ENCODE peak calls at places on chromosomes 4 and X, in four cellular contexts. I is A673; W is AG09319; X is CD8-positive, alpha-beta T cell. S is an unnamed sample.

GRCh38 chr4:18556402-18556801 is 534.8 kb upstream of the LCORL start:
- DNase-seq in I (no peak), W (no peak), X (no peak), S (no peak)

GRCh38 chr4:126541820-126542219 is 1090.9 kb upstream of the INTU start:
- DNase-seq in I (peak; percentile 22), W (no peak), X (no peak), S (no peak)

GRCh38 chr4:4575284-4576211 is 33.7 kb upstream of the STX18 start:
- DNase-seq in I (peak; percentile 65), W (no peak), X (peak; percentile 18), S (no peak)

GRCh38 chr4:180197471-180197870 is 2045.7 kb upstream of the TENM3 start:
- DNase-seq in I (no peak), W (no peak), X (no peak), S (no peak)

GRCh38 chr4:65023877-65024670 is 614.8 kb upstream of the TECRL start:
- DNase-seq in I (no peak), W (no peak), X (no peak), S (no peak)

GRCh38 chrX:101750744-101751143 is 91.1 kb upstream of the ARMCX2 start:
- DNase-seq in I (no peak), W (no peak), X (no peak), S (no peak)

GRCh38 chr4:1084796-1085403 is 28.5 kb downstream of the RNF212 start:
- DNase-seq in I (no peak), W (no peak), X (no peak), S (no peak)

GRCh38 chr4:143700420-143701352 is at the start of gene FREM3:
- DNase-seq in I (no peak), W (no peak), X (no peak), S (no peak)

GRCh38 chrX:2967584-2967983 is 38.4 kb upstream of the ARSD start:
- DNase-seq in I (no peak), W (no peak), X (no peak), S (no peak)

GRCh38 chrX:150062292-150063137 is 124.2 kb upstream of the EOLA2 start:
- DNase-seq in I (peak; percentile 82), W (peak; percentile 25), X (no peak), S (peak; percentile 64)

GRCh38 chr4:60744767-60745166 is 455.4 kb upstream of the ADGRL3 start:
- DNase-seq in I (no peak), W (no peak), X (no peak), S (no peak)

GRCh38 chrX:40291553-40291952 is 193.8 kb upstream of the BCOR start:
- DNase-seq in I (no peak), W (no peak), X (no peak), S (no peak)

GRCh38 chrX:38214551-38214950 is 6.1 kb downstream of the SRPX start:
- DNase-seq in I (no peak), W (no peak), X (no peak), S (no peak)

GRCh38 chrX:3134316-3134715 is 93.0 kb downstream of the ARSF start:
- DNase-seq in I (no peak), W (no peak), X (no peak), S (no peak)

GRCh38 chr4:62487016-62487415 is 1286.9 kb downstream of the ADGRL3 start:
- DNase-seq in I (no peak), W (no peak), X (no peak), S (no peak)

GRCh38 chr4:128483816-128484215 is 196.2 kb upstream of the PGRMC2 start:
- DNase-seq in I (no peak), W (peak; percentile 46), X (no peak), S (peak; percentile 21)

GRCh38 chrX:23185951-23186350 is 148.7 kb upstream of the PTCHD1 start:
- DNase-seq in I (no peak), W (no peak), X (no peak), S (no peak)

GRCh38 chr4:179867300-179867878 is 2375.8 kb upstream of the TENM3 start:
- DNase-seq in I (peak; percentile 84), W (no peak), X (no peak), S (no peak)

GRCh38 chrX:104318330-104319009 is 63.7 kb upstream of the ESX1 start:
- DNase-seq in I (no peak), W (no peak), X (no peak), S (no peak)

GRCh38 chr4:166045457-166045856 is 172.4 kb downstream of the TLL1 start:
- DNase-seq in I (no peak), W (no peak), X (no peak), S (no peak)

GRCh38 chr4:16197842-16198241 is 28.4 kb downstream of the TAPT1 start:
- DNase-seq in I (peak; percentile 45), W (no peak), X (no peak), S (no peak)

GRCh38 chrX:48927125-48927524 is 8.3 kb upstream of the PIM2 start:
- DNase-seq in I (no peak), W (no peak), X (no peak), S (no peak)

GRCh38 chr4:7068279-7068842 is 497 bp upstream of the GRPEL1 start:
- DNase-seq in I (no peak), W (no peak), X (no peak), S (no peak)

GRCh38 chr4:143036443-143036842 is 148.3 kb upstream of the USP38 start:
- DNase-seq in I (no peak), W (no peak), X (no peak), S (no peak)

GRCh38 chr4:168451744-168452394 is 28.4 kb downstream of the DDX60L start:
- DNase-seq in I (peak; percentile 19), W (no peak), X (no peak), S (no peak)

GRCh38 chrX:39832211-39832610 is 265.5 kb downstream of the BCOR start:
- DNase-seq in I (no peak), W (no peak), X (no peak), S (no peak)

GRCh38 chr4:113540859-113541258 is 220.7 kb downstream of the CAMK2D start:
- DNase-seq in I (no peak), W (no peak), X (no peak), S (no peak)

GRCh38 chr4:174398728-174399127 is 115.0 kb downstream of the CEP44 start:
- DNase-seq in I (no peak), W (peak; percentile 4), X (no peak), S (peak; percentile 14)

GRCh38 chr4:87977521-87978278 is 2.2 kb downstream of the SPP1 start:
- DNase-seq in I (no peak), W (no peak), X (no peak), S (no peak)

GRCh38 chr4:87973283-87974169 is 2.0 kb upstream of the SPP1 start:
- DNase-seq in I (peak; percentile 63), W (peak; percentile 10), X (no peak), S (peak; percentile 60)

GRCh38 chr4:87978656-87979055 is 3.1 kb downstream of the SPP1 start:
- DNase-seq in I (no peak), W (no peak), X (no peak), S (no peak)

GRCh38 chr4:87974856-87975462 is 555 bp upstream of the SPP1 start:
- DNase-seq in I (no peak), W (no peak), X (no peak), S (no peak)

DNA sequence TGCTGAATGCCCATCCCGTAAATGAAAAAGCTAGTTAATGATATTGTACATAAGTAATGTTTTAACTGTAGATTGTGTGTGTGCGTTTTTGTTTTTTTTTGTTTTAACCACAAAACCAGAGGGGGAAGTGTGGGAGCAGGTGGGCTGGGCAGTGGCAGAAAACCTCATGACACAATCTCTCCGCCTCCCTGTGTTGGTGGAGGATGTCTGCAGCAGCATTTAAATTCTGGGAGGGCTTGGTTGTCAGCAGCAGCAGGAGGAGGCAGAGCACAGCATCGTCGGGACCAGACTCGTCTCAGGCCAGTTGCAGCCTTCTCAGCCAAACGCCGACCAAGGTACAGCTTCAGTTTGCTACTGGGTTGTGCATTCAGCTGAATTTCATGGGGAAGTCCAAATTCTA is at the start of gene SPP1:
- DNase-seq in I (no peak), W (no peak), X (no peak), S (no peak)
- TF ChIP-seq CTCF in I (no peak), W (no peak), X (no peak), S (peak; percentile 13)

GRCh38 chr4:154781983-154782293 is 866 bp downstream of the RBM46 start:
- DNase-seq in I (no peak), W (no peak), X (no peak), S (no peak)

GRCh38 chr4:154781126-154781982 is at the start of gene RBM46:
- DNase-seq in I (no peak), W (no peak), X (no peak), S (no peak)

GRCh38 chr4:154779362-154779947 is 1.6 kb upstream of the RBM46 start:
- DNase-seq in I (peak; percentile 46), W (no peak), X (no peak), S (peak; percentile 5)
- TF ChIP-seq CTCF in I (peak; percentile 70), W (peak; percentile 59), X (peak; percentile 18), S (peak; percentile 50)

GRCh38 chr4:133151681-133152329 is 2.7 kb downstream of the PCDH10 start:
- DNase-seq in I (peak; percentile 62), W (no peak), X (no peak), S (no peak)
- TF ChIP-seq CTCF in I (peak; percentile 56), W (no peak), X (no peak), S (peak; percentile 1)

GRCh38 chr4:123390846-123391456 is 5.6 kb upstream of the SPRY1 start:
- DNase-seq in I (peak; percentile 55), W (no peak), X (no peak), S (no peak)
- TF ChIP-seq CTCF in I (peak; percentile 70), W (peak; percentile 47), X (peak; percentile 76), S (peak; percentile 47)

GRCh38 chr4:2962099-2962455 is 1.1 kb downstream of the NOP14 start:
- DNase-seq in I (peak; percentile 58), W (no peak), X (no peak), S (no peak)

GRCh38 chr4:2962614-2963184 is 507 bp downstream of the NOP14 start:
- DNase-seq in I (no peak), W (no peak), X (no peak), S (no peak)

GRCh38 chr4:2965262-2965661 is 1.9 kb downstream of the GRK4 start:
- DNase-seq in I (no peak), W (no peak), X (no peak), S (no peak)

GRCh38 chr4:2964077-2964471 is 703 bp downstream of the GRK4 start:
- DNase-seq in I (no peak), W (no peak), X (no peak), S (no peak)

DNA sequence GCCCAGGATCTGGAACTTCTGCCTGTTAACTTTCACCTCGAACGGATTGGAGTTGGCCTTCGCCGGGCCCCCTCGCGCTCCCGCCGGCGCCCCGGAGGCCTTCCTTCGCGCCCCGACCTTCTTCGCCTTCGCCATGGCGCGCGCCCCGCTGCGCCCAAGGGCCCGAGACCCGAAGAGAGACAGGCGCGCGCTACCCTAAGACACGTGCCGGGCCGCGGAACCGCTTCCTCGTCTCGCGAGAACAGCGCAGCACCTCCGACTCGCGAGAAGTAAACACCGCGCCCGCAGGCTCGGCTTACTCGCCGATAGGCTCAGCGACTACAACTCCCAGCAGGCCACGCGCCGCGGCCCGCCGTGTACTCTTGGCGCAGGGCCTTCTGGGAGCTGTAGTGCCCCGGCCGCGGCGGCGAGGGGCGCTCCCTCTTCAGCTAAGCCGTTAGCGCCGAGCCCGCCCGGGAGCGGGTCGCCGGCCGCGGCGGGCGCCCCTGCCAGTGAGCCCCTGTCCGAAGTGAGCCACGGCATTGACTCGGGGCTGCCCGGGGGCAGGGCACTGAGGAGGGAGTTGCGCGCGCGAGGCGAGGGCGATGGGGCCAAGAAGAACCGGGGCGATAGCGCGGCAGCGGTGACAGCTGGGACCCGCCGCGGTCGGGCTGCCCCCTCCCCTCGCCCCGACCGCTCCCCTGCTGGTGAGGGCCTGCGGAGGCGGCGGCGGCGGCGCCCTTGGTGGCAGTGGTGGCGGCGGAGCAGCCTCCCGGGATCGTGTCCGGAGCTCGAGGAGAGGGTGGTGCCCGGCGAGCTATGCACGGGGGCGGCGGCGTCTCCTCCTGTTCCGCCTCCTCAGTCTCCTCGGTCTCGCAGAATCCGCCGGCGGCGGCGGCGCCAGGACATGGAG is at the start of the genes GRK4 and NOP14:
- DNase-seq in I (peak; percentile 99), W (peak; percentile 97), X (peak; percentile 92), S (peak; percentile 93)
- TF ChIP-seq CTCF in I (peak; percentile 6), W (peak; percentile 18), X (peak; percentile 45), S (no peak)